ENCODE peak calls at places on chromosomes 5 and 9, in six cellular contexts. F is OCI-LY7; T is NCI-H748 treated with DMSO at 0.1 percent for 48 hours; D is Ammon's horn; W is GM04504; S is stimulated activated CD8-positive, alpha-beta memory T cell treated with anti-CD3 and anti-CD28 coated beads, Interleukin-7, amount 100 ng/mL, for 24 hours. P is an unnamed sample.

GRCh38 chr5:142357469-142358090 is 32.8 kb upstream of the SPRY4 start:
- DNase-seq in W (no peak), S (no peak), D (no peak), F (no peak), T (no peak), P (peak; percentile 20)

GRCh38 chr5:138668981-138669380 is 84.2 kb upstream of the CTNNA1 start:
- DNase-seq in S (no peak), W (no peak), F (no peak), T (no peak), D (no peak), P (no peak)

GRCh38 chr5:133294380-133294779 is 242.6 kb downstream of the HSPA4 start:
- DNase-seq in W (no peak), T (peak; percentile 75), D (no peak), S (no peak), F (no peak), P (no peak)

GRCh38 chr5:84290161-84290560 is 94.5 kb downstream of the EDIL3 start:
- DNase-seq in S (no peak), W (no peak), F (no peak), T (no peak), D (peak; percentile 45), P (no peak)

GRCh38 chr9:34349324-34349723 is 20.0 kb downstream of the NUDT2 start:
- DNase-seq in W (no peak), D (no peak), T (no peak), F (no peak), S (no peak), P (no peak)

GRCh38 chr9:13213337-13213736 is 66.2 kb downstream of the MPDZ start:
- DNase-seq in S (no peak), D (no peak), T (no peak), W (peak; percentile 3), F (no peak), P (peak; percentile 4)

GRCh38 chr9:137446851-137447471 is 5.8 kb upstream of the ENTPD8 start:
- DNase-seq in T (no peak), D (peak; percentile 61), S (no peak), F (no peak), W (no peak), P (no peak)

GRCh38 chr5:55932700-55933099 is 62.1 kb downstream of the IL6ST start:
- DNase-seq in D (no peak), S (no peak), F (no peak), T (no peak), W (no peak), P (no peak)

GRCh38 chr9:33125871-33126822 is 41.0 kb downstream of the B4GALT1 start:
- DNase-seq in W (no peak), S (no peak), F (no peak), D (no peak), T (no peak), P (no peak)

GRCh38 chr5:172869734-172870133 is 35.7 kb downstream of the ERGIC1 start:
- DNase-seq in F (no peak), T (no peak), S (no peak), D (no peak), W (no peak), P (no peak)

GRCh38 chr5:5014836-5015235 is 125.3 kb upstream of the ADAMTS16 start:
- DNase-seq in W (peak; percentile 58), S (no peak), F (no peak), T (no peak), D (no peak), P (peak; percentile 97)

GRCh38 chr5:18466731-18467130 is 832.5 kb downstream of the TAF11L14 start:
- DNase-seq in W (no peak), T (no peak), D (no peak), S (no peak), F (no peak), P (no peak)

GRCh38 chr5:115813719-115814118 is 2.7 kb downstream of the CDO1 start:
- DNase-seq in W (no peak), D (no peak), S (no peak), F (no peak), T (no peak), P (no peak)

GRCh38 chr9:15308511-15308910 is 1.5 kb upstream of the TTC39B start:
- DNase-seq in D (no peak), F (no peak), W (peak; percentile 32), T (no peak), S (no peak), P (peak; percentile 23)

GRCh38 chr9:115673599-115673998 is 480.0 kb upstream of the PAPPA start:
- DNase-seq in W (no peak), S (no peak), D (no peak), F (no peak), T (no peak), P (no peak)

GRCh38 chr5:6604341-6604740 is 28.5 kb downstream of the NSUN2 start:
- DNase-seq in T (no peak), D (no peak), S (no peak), F (no peak), W (no peak), P (no peak)

P was measured in astrocyte of the cerebellum.